ENCODE peak calls at places on chromosomes 4 and X, in seven cellular contexts. P is choroid plexus epithelial cell, Y is upper lobe of left lung, I is AG09319, V is GM12865, G is GM13976, H is HCT116. N is an unnamed sample.

GRCh38 chr4:141215972-141216761 is 4.5 kb upstream of the ZNF330 start:
- DNase-seq in P (no peak), Y (no peak), I (no peak), V (no peak), G (no peak), H (no peak), N (no peak)

GRCh38 chrX:12949205-12949926 is 25.5 kb upstream of the TMSB4X start:
- DNase-seq in P (peak; percentile 56), Y (no peak), I (no peak), V (no peak), G (no peak), H (no peak), N (no peak)

GRCh38 chrX:154988719-154989118 is 33.8 kb downstream of the F8 start:
- DNase-seq in P (no peak), Y (no peak), I (no peak), V (no peak), G (no peak), H (no peak), N (no peak)

GRCh38 chr4:52110171-52110570 is 59.1 kb downstream of the SPATA18 start:
- DNase-seq in P (peak; percentile 11), Y (no peak), I (no peak), V (no peak), G (no peak), H (no peak), N (no peak)

GRCh38 chrX:154592505-154592904 is 7.6 kb downstream of the CTAG1A start:
- DNase-seq in P (no peak), Y (no peak), I (no peak), V (no peak), G (no peak), H (no peak), N (no peak)

GRCh38 chrX:18360867-18361266 is 6.4 kb upstream of the SCML2 start:
- DNase-seq in P (no peak), Y (no peak), I (no peak), V (no peak), G (no peak), H (no peak), N (no peak)

GRCh38 chr4:144574004-144574403 is 72.0 kb upstream of the HHIP start:
- DNase-seq in P (no peak), Y (no peak), I (no peak), V (peak; percentile 24), G (no peak), H (no peak), N (no peak)

GRCh38 chrX:10010686-10011085 is 43.5 kb downstream of the CLDN34 start:
- DNase-seq in P (peak; percentile 62), Y (no peak), I (no peak), V (no peak), G (no peak), H (no peak), N (no peak)

GRCh38 chr4:113758361-113758760 is 3.2 kb downstream of the CAMK2D start:
- DNase-seq in P (peak; percentile 62), Y (no peak), I (no peak), V (no peak), G (no peak), H (no peak), N (no peak)

GRCh38 chr4:184952522-184952921 is 65.8 kb upstream of the HELT start:
- DNase-seq in P (no peak), Y (no peak), I (no peak), V (no peak), G (no peak), H (no peak), N (no peak)

GRCh38 chr4:113540859-113541258 is 220.7 kb downstream of the CAMK2D start:
- DNase-seq in P (peak; percentile 29), Y (no peak), I (no peak), V (no peak), G (no peak), H (peak; percentile 26), N (no peak)

GRCh38 chr4:1720163-1720983 is 750 bp downstream of the TMEM129 start:
- DNase-seq in P (peak; percentile 57), Y (peak; percentile 93), I (no peak), V (peak; percentile 72), G (peak; percentile 71), H (no peak), N (no peak)

GRCh38 chrX:118855681-118856310 is 32.2 kb downstream of the ZCCHC12 start:
- DNase-seq in P (no peak), Y (no peak), I (no peak), V (no peak), G (no peak), H (no peak), N (no peak)

GRCh38 chrX:135449637-135450550 is 28.1 kb downstream of the SMIM10L2A start:
- DNase-seq in P (no peak), Y (peak; percentile 4), I (no peak), V (no peak), G (no peak), H (no peak), N (no peak)

GRCh38 chr4:24809376-24809775 is 14.0 kb downstream of the SOD3 start:
- DNase-seq in P (peak; percentile 17), Y (no peak), I (no peak), V (peak; percentile 9), G (no peak), H (no peak), N (no peak)

GRCh38 chrX:154596290-154596929 is 11.5 kb downstream of the CTAG1A start:
- DNase-seq in P (peak; percentile 55), Y (no peak), I (no peak), V (no peak), G (no peak), H (no peak), N (no peak)

GRCh38 chr4:53786632-53787031 is 195.3 kb upstream of the LNX1 start:
- DNase-seq in P (peak; percentile 62), Y (no peak), I (peak; percentile 83), V (no peak), G (no peak), H (no peak), N (no peak)

GRCh38 chr4:56468097-56468422 is 643 bp downstream of the SRP72 start:
- DNase-seq in P (peak; percentile 52), Y (no peak), I (no peak), V (peak; percentile 64), G (peak; percentile 58), H (peak; percentile 31), N (no peak)

GRCh38 chrX:17022205-17022604 is 75.7 kb downstream of the REPS2 start:
- DNase-seq in P (peak; percentile 77), Y (no peak), I (peak; percentile 16), V (no peak), G (no peak), H (no peak), N (no peak)

GRCh38 chr4:123936615-123937014 is 540.0 kb downstream of the SPRY1 start:
- DNase-seq in P (no peak), Y (no peak), I (no peak), V (no peak), G (no peak), H (no peak), N (no peak)

GRCh38 chr4:107734120-107734519 is 14.1 kb upstream of the PAPSS1 start:
- DNase-seq in P (peak; percentile 35), Y (no peak), I (no peak), V (peak; percentile 12), G (no peak), H (no peak), N (no peak)

GRCh38 chrX:30982467-30982866 is 89.4 kb downstream of the FTHL17 start:
- DNase-seq in P (no peak), Y (no peak), I (no peak), V (no peak), G (no peak), H (no peak), N (no peak)

GRCh38 chr4:78481180-78481579 is 70.4 kb upstream of the ANXA3 start:
- DNase-seq in P (peak; percentile 84), Y (no peak), I (peak; percentile 58), V (no peak), G (no peak), H (no peak), N (no peak)

GRCh38 chrX:47145408-47146120 is 543 bp downstream of the RBM10 start:
- DNase-seq in P (no peak), Y (no peak), I (no peak), V (no peak), G (peak; percentile 21), H (no peak), N (no peak)

GRCh38 chr4:146193628-146194027 is 18.1 kb downstream of the LSM6 start:
- DNase-seq in P (no peak), Y (no peak), I (no peak), V (no peak), G (no peak), H (no peak), N (no peak)

GRCh38 chr4:146190393-146190910 is 14.9 kb downstream of the LSM6 start:
- DNase-seq in P (no peak), Y (no peak), I (no peak), V (no peak), G (no peak), H (no peak), N (no peak)

GRCh38 chr4:146192060-146192459 is 16.5 kb downstream of the LSM6 start:
- DNase-seq in P (peak; percentile 8), Y (no peak), I (peak; percentile 32), V (no peak), G (no peak), H (no peak), N (no peak)

GRCh38 chr4:146194212-146194611 is 18.7 kb downstream of the LSM6 start:
- DNase-seq in P (no peak), Y (no peak), I (no peak), V (no peak), G (no peak), H (no peak), N (no peak)
- TF ChIP-seq CTCF in P (no peak), Y (no peak), I (no peak), V (no peak), G (no peak), H (no peak), N (no peak)

DNA sequence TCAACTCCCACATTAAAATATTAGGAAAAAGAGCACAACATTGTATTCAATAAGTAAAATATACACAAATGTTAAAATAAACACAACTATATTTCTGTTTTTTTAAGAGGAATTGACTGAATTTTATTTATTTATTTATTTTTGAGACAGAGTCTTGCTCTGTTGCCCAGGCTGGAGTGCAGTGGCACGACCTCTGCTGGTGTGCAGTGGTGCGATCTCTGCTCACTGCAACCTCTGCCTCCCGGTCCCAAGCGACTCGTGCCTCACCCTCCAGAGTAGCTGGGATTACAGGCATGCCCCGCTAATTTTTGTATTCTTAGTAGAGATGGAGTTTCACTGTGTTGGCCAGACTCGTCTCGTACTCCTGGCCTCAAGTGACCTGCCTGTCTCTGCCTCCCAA is 31.4 kb downstream of the TEX13A start:
- DNase-seq in P (no peak), Y (no peak), I (no peak), V (no peak), G (no peak), H (no peak), N (no peak)
- TF ChIP-seq CTCF in P (no peak), Y (no peak), I (no peak), V (no peak), G (no peak), H (no peak), N (no peak)

DNA sequence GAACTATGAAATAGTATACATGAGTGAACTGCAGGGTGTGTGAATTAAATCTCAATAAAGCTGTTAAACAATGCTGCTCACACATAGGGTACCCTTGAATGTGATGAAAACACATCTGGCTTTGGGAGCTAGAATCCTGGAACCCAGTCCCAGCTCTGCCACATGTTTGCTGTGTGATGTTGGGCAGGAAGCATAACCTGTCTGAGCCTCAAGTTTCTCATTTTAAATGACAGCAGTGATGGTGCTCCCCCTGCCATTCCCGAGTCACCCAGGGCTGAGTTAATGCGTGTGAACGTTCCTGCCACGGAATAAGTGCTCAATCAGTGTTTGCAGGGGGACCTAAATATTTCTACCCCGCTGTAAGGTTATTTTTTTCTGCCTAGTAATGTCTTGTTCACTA is 10.9 kb downstream of the EVC start:
- DNase-seq in P (no peak), Y (no peak), I (no peak), V (no peak), G (no peak), H (no peak), N (no peak)
- TF ChIP-seq CTCF in P (no peak), Y (no peak), I (no peak), V (no peak), G (no peak), H (no peak), N (no peak)

GRCh38 chr4:177190995-177191568 is 118.6 kb upstream of the NEIL3 start:
- DNase-seq in P (peak; percentile 18), Y (no peak), I (no peak), V (no peak), G (no peak), H (no peak), N (no peak)
- TF ChIP-seq CTCF in P (no peak), Y (no peak), I (no peak), V (no peak), G (no peak), H (no peak), N (no peak)